ENCODE peak calls at places on chromosomes 4 and X, in seven cellular contexts. One of them, this sample, is unnamed.

GRCh38 chrX:95764972-95765451 is 919.6 kb upstream of the DIAPH2 start:
- DNase-seq in NCI-H748 treated with DMSO at 0.1 percent for 48 hours: no peak
- DNase-seq in heart left ventricle: no peak
- DNase-seq in posterior vena cava: no peak
- DNase-seq in stimulated activated naive CD8-positive, alpha-beta T cell treated with anti-CD3 and anti-CD28 coated beads, Interleukin-15, Interleukin-2, amounts not matched to agents 100 U/mL and 50 U/mL, for 24 hours: no peak
- DNase-seq in endothelial cell: no peak
- DNase-seq in activated naive CD4-positive, alpha-beta T cell treated with anti-CD3 and anti-CD28 coated beads for 36 hours: no peak
- DNase-seq in this sample: peak

GRCh38 chrX:52271212-52271611 is 86.5 kb downstream of the MAGED4 start:
- DNase-seq in activated naive CD4-positive, alpha-beta T cell treated with anti-CD3 and anti-CD28 coated beads for 36 hours: no peak
- DNase-seq in posterior vena cava: no peak
- DNase-seq in heart left ventricle: no peak
- DNase-seq in stimulated activated naive CD8-positive, alpha-beta T cell treated with anti-CD3 and anti-CD28 coated beads, Interleukin-15, Interleukin-2, amounts not matched to agents 100 U/mL and 50 U/mL, for 24 hours: no peak
- DNase-seq in endothelial cell: peak
- DNase-seq in NCI-H748 treated with DMSO at 0.1 percent for 48 hours: no peak
- DNase-seq in this sample: no peak

GRCh38 chrX:140190441-140191108 is 225.3 kb upstream of the CXorf66 start:
- DNase-seq in stimulated activated naive CD8-positive, alpha-beta T cell treated with anti-CD3 and anti-CD28 coated beads, Interleukin-15, Interleukin-2, amounts not matched to agents 100 U/mL and 50 U/mL, for 24 hours: no peak
- DNase-seq in NCI-H748 treated with DMSO at 0.1 percent for 48 hours: peak
- DNase-seq in posterior vena cava: no peak
- DNase-seq in activated naive CD4-positive, alpha-beta T cell treated with anti-CD3 and anti-CD28 coated beads for 36 hours: no peak
- DNase-seq in endothelial cell: no peak
- DNase-seq in heart left ventricle: no peak
- DNase-seq in this sample: no peak

GRCh38 chr4:172083236-172083635 is 270.0 kb downstream of the GALNTL6 start:
- DNase-seq in activated naive CD4-positive, alpha-beta T cell treated with anti-CD3 and anti-CD28 coated beads for 36 hours: no peak
- DNase-seq in heart left ventricle: no peak
- DNase-seq in stimulated activated naive CD8-positive, alpha-beta T cell treated with anti-CD3 and anti-CD28 coated beads, Interleukin-15, Interleukin-2, amounts not matched to agents 100 U/mL and 50 U/mL, for 24 hours: no peak
- DNase-seq in posterior vena cava: no peak
- DNase-seq in NCI-H748 treated with DMSO at 0.1 percent for 48 hours: no peak
- DNase-seq in endothelial cell: no peak
- DNase-seq in this sample: no peak

GRCh38 chr4:17562157-17562556 is 14.8 kb upstream of the LAP3 start:
- DNase-seq in heart left ventricle: no peak
- DNase-seq in stimulated activated naive CD8-positive, alpha-beta T cell treated with anti-CD3 and anti-CD28 coated beads, Interleukin-15, Interleukin-2, amounts not matched to agents 100 U/mL and 50 U/mL, for 24 hours: no peak
- DNase-seq in endothelial cell: no peak
- DNase-seq in activated naive CD4-positive, alpha-beta T cell treated with anti-CD3 and anti-CD28 coated beads for 36 hours: peak
- DNase-seq in posterior vena cava: no peak
- DNase-seq in NCI-H748 treated with DMSO at 0.1 percent for 48 hours: no peak
- DNase-seq in this sample: no peak

GRCh38 chr4:144592264-144592663 is 53.7 kb upstream of the HHIP start:
- DNase-seq in stimulated activated naive CD8-positive, alpha-beta T cell treated with anti-CD3 and anti-CD28 coated beads, Interleukin-15, Interleukin-2, amounts not matched to agents 100 U/mL and 50 U/mL, for 24 hours: no peak
- DNase-seq in endothelial cell: no peak
- DNase-seq in heart left ventricle: no peak
- DNase-seq in posterior vena cava: no peak
- DNase-seq in activated naive CD4-positive, alpha-beta T cell treated with anti-CD3 and anti-CD28 coated beads for 36 hours: no peak
- DNase-seq in NCI-H748 treated with DMSO at 0.1 percent for 48 hours: no peak
- DNase-seq in this sample: no peak

GRCh38 chr4:90842960-90843359 is 715.8 kb downstream of the CCSER1 start:
- DNase-seq in activated naive CD4-positive, alpha-beta T cell treated with anti-CD3 and anti-CD28 coated beads for 36 hours: no peak
- DNase-seq in NCI-H748 treated with DMSO at 0.1 percent for 48 hours: no peak
- DNase-seq in posterior vena cava: no peak
- DNase-seq in stimulated activated naive CD8-positive, alpha-beta T cell treated with anti-CD3 and anti-CD28 coated beads, Interleukin-15, Interleukin-2, amounts not matched to agents 100 U/mL and 50 U/mL, for 24 hours: no peak
- DNase-seq in heart left ventricle: no peak
- DNase-seq in endothelial cell: no peak
- DNase-seq in this sample: peak

GRCh38 chrX:39749135-39749534 is 348.6 kb downstream of the BCOR start:
- DNase-seq in stimulated activated naive CD8-positive, alpha-beta T cell treated with anti-CD3 and anti-CD28 coated beads, Interleukin-15, Interleukin-2, amounts not matched to agents 100 U/mL and 50 U/mL, for 24 hours: no peak
- DNase-seq in posterior vena cava: peak
- DNase-seq in NCI-H748 treated with DMSO at 0.1 percent for 48 hours: no peak
- DNase-seq in activated naive CD4-positive, alpha-beta T cell treated with anti-CD3 and anti-CD28 coated beads for 36 hours: no peak
- DNase-seq in endothelial cell: no peak
- DNase-seq in heart left ventricle: no peak
- DNase-seq in this sample: no peak

GRCh38 chrX:130975947-130976346 is 72.9 kb upstream of the ENOX2 start:
- DNase-seq in NCI-H748 treated with DMSO at 0.1 percent for 48 hours: peak
- DNase-seq in endothelial cell: peak
- DNase-seq in activated naive CD4-positive, alpha-beta T cell treated with anti-CD3 and anti-CD28 coated beads for 36 hours: peak
- DNase-seq in stimulated activated naive CD8-positive, alpha-beta T cell treated with anti-CD3 and anti-CD28 coated beads, Interleukin-15, Interleukin-2, amounts not matched to agents 100 U/mL and 50 U/mL, for 24 hours: peak
- DNase-seq in posterior vena cava: no peak
- DNase-seq in heart left ventricle: no peak
- DNase-seq in this sample: peak

GRCh38 chr4:48944252-48944651 is 37.7 kb upstream of the OCIAD2 start:
- DNase-seq in activated naive CD4-positive, alpha-beta T cell treated with anti-CD3 and anti-CD28 coated beads for 36 hours: no peak
- DNase-seq in endothelial cell: no peak
- DNase-seq in NCI-H748 treated with DMSO at 0.1 percent for 48 hours: no peak
- DNase-seq in heart left ventricle: no peak
- DNase-seq in posterior vena cava: no peak
- DNase-seq in stimulated activated naive CD8-positive, alpha-beta T cell treated with anti-CD3 and anti-CD28 coated beads, Interleukin-15, Interleukin-2, amounts not matched to agents 100 U/mL and 50 U/mL, for 24 hours: no peak
- DNase-seq in this sample: no peak

GRCh38 chr4:174697164-174697563 is 131.9 kb downstream of the GLRA3 start:
- DNase-seq in heart left ventricle: no peak
- DNase-seq in stimulated activated naive CD8-positive, alpha-beta T cell treated with anti-CD3 and anti-CD28 coated beads, Interleukin-15, Interleukin-2, amounts not matched to agents 100 U/mL and 50 U/mL, for 24 hours: no peak
- DNase-seq in NCI-H748 treated with DMSO at 0.1 percent for 48 hours: no peak
- DNase-seq in posterior vena cava: no peak
- DNase-seq in activated naive CD4-positive, alpha-beta T cell treated with anti-CD3 and anti-CD28 coated beads for 36 hours: no peak
- DNase-seq in endothelial cell: no peak
- DNase-seq in this sample: no peak

GRCh38 chr4:3369781-3370660 is 71.7 kb upstream of the HGFAC start:
- DNase-seq in stimulated activated naive CD8-positive, alpha-beta T cell treated with anti-CD3 and anti-CD28 coated beads, Interleukin-15, Interleukin-2, amounts not matched to agents 100 U/mL and 50 U/mL, for 24 hours: peak
- DNase-seq in endothelial cell: peak
- DNase-seq in NCI-H748 treated with DMSO at 0.1 percent for 48 hours: no peak
- DNase-seq in posterior vena cava: no peak
- DNase-seq in heart left ventricle: no peak
- DNase-seq in activated naive CD4-positive, alpha-beta T cell treated with anti-CD3 and anti-CD28 coated beads for 36 hours: peak
- DNase-seq in this sample: no peak

GRCh38 chrX:50495616-50496015 is 25.0 kb upstream of the DGKK start:
- DNase-seq in heart left ventricle: peak
- DNase-seq in posterior vena cava: no peak
- DNase-seq in NCI-H748 treated with DMSO at 0.1 percent for 48 hours: no peak
- DNase-seq in endothelial cell: no peak
- DNase-seq in activated naive CD4-positive, alpha-beta T cell treated with anti-CD3 and anti-CD28 coated beads for 36 hours: no peak
- DNase-seq in stimulated activated naive CD8-positive, alpha-beta T cell treated with anti-CD3 and anti-CD28 coated beads, Interleukin-15, Interleukin-2, amounts not matched to agents 100 U/mL and 50 U/mL, for 24 hours: no peak
- DNase-seq in this sample: no peak

GRCh38 chr4:68218044-68218443 is 27.4 kb downstream of the TMPRSS11B start:
- DNase-seq in endothelial cell: no peak
- DNase-seq in posterior vena cava: no peak
- DNase-seq in stimulated activated naive CD8-positive, alpha-beta T cell treated with anti-CD3 and anti-CD28 coated beads, Interleukin-15, Interleukin-2, amounts not matched to agents 100 U/mL and 50 U/mL, for 24 hours: no peak
- DNase-seq in NCI-H748 treated with DMSO at 0.1 percent for 48 hours: no peak
- DNase-seq in activated naive CD4-positive, alpha-beta T cell treated with anti-CD3 and anti-CD28 coated beads for 36 hours: no peak
- DNase-seq in heart left ventricle: no peak
- DNase-seq in this sample: no peak

GRCh38 chr4:44221407-44221806 is 227.2 kb downstream of the KCTD8 start:
- DNase-seq in heart left ventricle: no peak
- DNase-seq in NCI-H748 treated with DMSO at 0.1 percent for 48 hours: no peak
- DNase-seq in posterior vena cava: no peak
- DNase-seq in stimulated activated naive CD8-positive, alpha-beta T cell treated with anti-CD3 and anti-CD28 coated beads, Interleukin-15, Interleukin-2, amounts not matched to agents 100 U/mL and 50 U/mL, for 24 hours: no peak
- DNase-seq in endothelial cell: no peak
- DNase-seq in activated naive CD4-positive, alpha-beta T cell treated with anti-CD3 and anti-CD28 coated beads for 36 hours: no peak
- DNase-seq in this sample: no peak

GRCh38 chrX:153924149-153924861 is 1.8 kb downstream of the ARHGAP4 start:
- DNase-seq in NCI-H748 treated with DMSO at 0.1 percent for 48 hours: no peak
- DNase-seq in stimulated activated naive CD8-positive, alpha-beta T cell treated with anti-CD3 and anti-CD28 coated beads, Interleukin-15, Interleukin-2, amounts not matched to agents 100 U/mL and 50 U/mL, for 24 hours: no peak
- DNase-seq in posterior vena cava: no peak
- DNase-seq in endothelial cell: no peak
- DNase-seq in heart left ventricle: peak
- DNase-seq in activated naive CD4-positive, alpha-beta T cell treated with anti-CD3 and anti-CD28 coated beads for 36 hours: peak
- DNase-seq in this sample: peak

GRCh38 chrX:65516756-65517155 is 17.8 kb downstream of the LAS1L start:
- DNase-seq in stimulated activated naive CD8-positive, alpha-beta T cell treated with anti-CD3 and anti-CD28 coated beads, Interleukin-15, Interleukin-2, amounts not matched to agents 100 U/mL and 50 U/mL, for 24 hours: no peak
- DNase-seq in posterior vena cava: no peak
- DNase-seq in activated naive CD4-positive, alpha-beta T cell treated with anti-CD3 and anti-CD28 coated beads for 36 hours: no peak
- DNase-seq in heart left ventricle: no peak
- DNase-seq in endothelial cell: no peak
- DNase-seq in NCI-H748 treated with DMSO at 0.1 percent for 48 hours: no peak
- DNase-seq in this sample: no peak

GRCh38 chr4:101600287-101600686 is 190.2 kb upstream of the BANK1 start:
- DNase-seq in posterior vena cava: no peak
- DNase-seq in endothelial cell: no peak
- DNase-seq in activated naive CD4-positive, alpha-beta T cell treated with anti-CD3 and anti-CD28 coated beads for 36 hours: no peak
- DNase-seq in NCI-H748 treated with DMSO at 0.1 percent for 48 hours: no peak
- DNase-seq in stimulated activated naive CD8-positive, alpha-beta T cell treated with anti-CD3 and anti-CD28 coated beads, Interleukin-15, Interleukin-2, amounts not matched to agents 100 U/mL and 50 U/mL, for 24 hours: no peak
- DNase-seq in heart left ventricle: no peak
- DNase-seq in this sample: no peak

GRCh38 chr4:2867758-2868491 is 24.3 kb downstream of the ADD1 start:
- DNase-seq in NCI-H748 treated with DMSO at 0.1 percent for 48 hours: no peak
- DNase-seq in activated naive CD4-positive, alpha-beta T cell treated with anti-CD3 and anti-CD28 coated beads for 36 hours: no peak
- DNase-seq in stimulated activated naive CD8-positive, alpha-beta T cell treated with anti-CD3 and anti-CD28 coated beads, Interleukin-15, Interleukin-2, amounts not matched to agents 100 U/mL and 50 U/mL, for 24 hours: no peak
- DNase-seq in posterior vena cava: no peak
- DNase-seq in endothelial cell: no peak
- DNase-seq in heart left ventricle: no peak
- DNase-seq in this sample: no peak

GRCh38 chr4:182724414-182724813 is 192.8 kb downstream of the DCTD start:
- DNase-seq in posterior vena cava: no peak
- DNase-seq in endothelial cell: no peak
- DNase-seq in heart left ventricle: no peak
- DNase-seq in stimulated activated naive CD8-positive, alpha-beta T cell treated with anti-CD3 and anti-CD28 coated beads, Interleukin-15, Interleukin-2, amounts not matched to agents 100 U/mL and 50 U/mL, for 24 hours: no peak
- DNase-seq in NCI-H748 treated with DMSO at 0.1 percent for 48 hours: no peak
- DNase-seq in activated naive CD4-positive, alpha-beta T cell treated with anti-CD3 and anti-CD28 coated beads for 36 hours: no peak
- DNase-seq in this sample: no peak

GRCh38 chrX:11531226-11531625 is 134.5 kb downstream of the ARHGAP6 start:
- DNase-seq in activated naive CD4-positive, alpha-beta T cell treated with anti-CD3 and anti-CD28 coated beads for 36 hours: no peak
- DNase-seq in stimulated activated naive CD8-positive, alpha-beta T cell treated with anti-CD3 and anti-CD28 coated beads, Interleukin-15, Interleukin-2, amounts not matched to agents 100 U/mL and 50 U/mL, for 24 hours: no peak
- DNase-seq in heart left ventricle: no peak
- DNase-seq in posterior vena cava: no peak
- DNase-seq in endothelial cell: no peak
- DNase-seq in NCI-H748 treated with DMSO at 0.1 percent for 48 hours: peak
- DNase-seq in this sample: no peak

GRCh38 chrX:45479196-45479834 is 278.6 kb upstream of the DIPK2B start:
- DNase-seq in activated naive CD4-positive, alpha-beta T cell treated with anti-CD3 and anti-CD28 coated beads for 36 hours: no peak
- DNase-seq in endothelial cell: no peak
- DNase-seq in NCI-H748 treated with DMSO at 0.1 percent for 48 hours: no peak
- DNase-seq in posterior vena cava: no peak
- DNase-seq in stimulated activated naive CD8-positive, alpha-beta T cell treated with anti-CD3 and anti-CD28 coated beads, Interleukin-15, Interleukin-2, amounts not matched to agents 100 U/mL and 50 U/mL, for 24 hours: no peak
- DNase-seq in heart left ventricle: no peak
- DNase-seq in this sample: no peak

GRCh38 chr4:86453044-86453501 is 93.2 kb upstream of the MAPK10 start:
- DNase-seq in endothelial cell: no peak
- DNase-seq in heart left ventricle: peak
- DNase-seq in NCI-H748 treated with DMSO at 0.1 percent for 48 hours: peak
- DNase-seq in stimulated activated naive CD8-positive, alpha-beta T cell treated with anti-CD3 and anti-CD28 coated beads, Interleukin-15, Interleukin-2, amounts not matched to agents 100 U/mL and 50 U/mL, for 24 hours: no peak
- DNase-seq in posterior vena cava: no peak
- DNase-seq in activated naive CD4-positive, alpha-beta T cell treated with anti-CD3 and anti-CD28 coated beads for 36 hours: no peak
- DNase-seq in this sample: no peak

GRCh38 chr4:138113819-138114415 is 128.2 kb downstream of the SLC7A11 start:
- DNase-seq in activated naive CD4-positive, alpha-beta T cell treated with anti-CD3 and anti-CD28 coated beads for 36 hours: no peak
- DNase-seq in NCI-H748 treated with DMSO at 0.1 percent for 48 hours: no peak
- DNase-seq in posterior vena cava: no peak
- DNase-seq in stimulated activated naive CD8-positive, alpha-beta T cell treated with anti-CD3 and anti-CD28 coated beads, Interleukin-15, Interleukin-2, amounts not matched to agents 100 U/mL and 50 U/mL, for 24 hours: no peak
- DNase-seq in heart left ventricle: no peak
- DNase-seq in endothelial cell: no peak
- DNase-seq in this sample: no peak

GRCh38 chrX:115189646-115190635 is 731 bp downstream of the RBMXL3 start:
- DNase-seq in NCI-H748 treated with DMSO at 0.1 percent for 48 hours: no peak
- DNase-seq in heart left ventricle: no peak
- DNase-seq in stimulated activated naive CD8-positive, alpha-beta T cell treated with anti-CD3 and anti-CD28 coated beads, Interleukin-15, Interleukin-2, amounts not matched to agents 100 U/mL and 50 U/mL, for 24 hours: no peak
- DNase-seq in posterior vena cava: peak
- DNase-seq in activated naive CD4-positive, alpha-beta T cell treated with anti-CD3 and anti-CD28 coated beads for 36 hours: no peak
- DNase-seq in endothelial cell: no peak
- DNase-seq in this sample: no peak

GRCh38 chr4:117481742-117482141 is 396.4 kb upstream of the TRAM1L1 start:
- DNase-seq in activated naive CD4-positive, alpha-beta T cell treated with anti-CD3 and anti-CD28 coated beads for 36 hours: no peak
- DNase-seq in heart left ventricle: no peak
- DNase-seq in endothelial cell: no peak
- DNase-seq in NCI-H748 treated with DMSO at 0.1 percent for 48 hours: no peak
- DNase-seq in stimulated activated naive CD8-positive, alpha-beta T cell treated with anti-CD3 and anti-CD28 coated beads, Interleukin-15, Interleukin-2, amounts not matched to agents 100 U/mL and 50 U/mL, for 24 hours: no peak
- DNase-seq in posterior vena cava: no peak
- DNase-seq in this sample: no peak

GRCh38 chr4:83548151-83548905 is 12.4 kb downstream of the GPAT3 start:
- DNase-seq in NCI-H748 treated with DMSO at 0.1 percent for 48 hours: peak
- DNase-seq in posterior vena cava: peak
- DNase-seq in activated naive CD4-positive, alpha-beta T cell treated with anti-CD3 and anti-CD28 coated beads for 36 hours: peak
- DNase-seq in heart left ventricle: peak
- DNase-seq in stimulated activated naive CD8-positive, alpha-beta T cell treated with anti-CD3 and anti-CD28 coated beads, Interleukin-15, Interleukin-2, amounts not matched to agents 100 U/mL and 50 U/mL, for 24 hours: peak
- DNase-seq in endothelial cell: no peak
- DNase-seq in this sample: no peak

GRCh38 chrX:118022803-118023202 is 93.8 kb downstream of the KLHL13 start:
- DNase-seq in endothelial cell: no peak
- DNase-seq in NCI-H748 treated with DMSO at 0.1 percent for 48 hours: no peak
- DNase-seq in activated naive CD4-positive, alpha-beta T cell treated with anti-CD3 and anti-CD28 coated beads for 36 hours: no peak
- DNase-seq in posterior vena cava: no peak
- DNase-seq in stimulated activated naive CD8-positive, alpha-beta T cell treated with anti-CD3 and anti-CD28 coated beads, Interleukin-15, Interleukin-2, amounts not matched to agents 100 U/mL and 50 U/mL, for 24 hours: no peak
- DNase-seq in heart left ventricle: no peak
- DNase-seq in this sample: no peak

GRCh38 chr4:16484711-16485110 is 258.4 kb upstream of the TAPT1 start:
- DNase-seq in NCI-H748 treated with DMSO at 0.1 percent for 48 hours: no peak
- DNase-seq in stimulated activated naive CD8-positive, alpha-beta T cell treated with anti-CD3 and anti-CD28 coated beads, Interleukin-15, Interleukin-2, amounts not matched to agents 100 U/mL and 50 U/mL, for 24 hours: no peak
- DNase-seq in heart left ventricle: no peak
- DNase-seq in posterior vena cava: no peak
- DNase-seq in endothelial cell: no peak
- DNase-seq in activated naive CD4-positive, alpha-beta T cell treated with anti-CD3 and anti-CD28 coated beads for 36 hours: no peak
- DNase-seq in this sample: no peak

GRCh38 chr4:85836588-85836987 is 361.6 kb downstream of the ARHGAP24 start:
- DNase-seq in NCI-H748 treated with DMSO at 0.1 percent for 48 hours: no peak
- DNase-seq in heart left ventricle: no peak
- DNase-seq in posterior vena cava: no peak
- DNase-seq in stimulated activated naive CD8-positive, alpha-beta T cell treated with anti-CD3 and anti-CD28 coated beads, Interleukin-15, Interleukin-2, amounts not matched to agents 100 U/mL and 50 U/mL, for 24 hours: no peak
- DNase-seq in activated naive CD4-positive, alpha-beta T cell treated with anti-CD3 and anti-CD28 coated beads for 36 hours: no peak
- DNase-seq in endothelial cell: no peak
- DNase-seq in this sample: no peak

GRCh38 chrX:107396235-107396634 is 53.2 kb upstream of the FRMPD3 start:
- DNase-seq in stimulated activated naive CD8-positive, alpha-beta T cell treated with anti-CD3 and anti-CD28 coated beads, Interleukin-15, Interleukin-2, amounts not matched to agents 100 U/mL and 50 U/mL, for 24 hours: no peak
- DNase-seq in heart left ventricle: no peak
- DNase-seq in posterior vena cava: no peak
- DNase-seq in NCI-H748 treated with DMSO at 0.1 percent for 48 hours: no peak
- DNase-seq in endothelial cell: no peak
- DNase-seq in activated naive CD4-positive, alpha-beta T cell treated with anti-CD3 and anti-CD28 coated beads for 36 hours: no peak
- DNase-seq in this sample: no peak

GRCh38 chrX:121579016-121579760 is 531.8 kb downstream of the GLUD2 start:
- DNase-seq in endothelial cell: peak
- DNase-seq in posterior vena cava: no peak
- DNase-seq in NCI-H748 treated with DMSO at 0.1 percent for 48 hours: peak
- DNase-seq in activated naive CD4-positive, alpha-beta T cell treated with anti-CD3 and anti-CD28 coated beads for 36 hours: peak
- DNase-seq in heart left ventricle: no peak
- DNase-seq in stimulated activated naive CD8-positive, alpha-beta T cell treated with anti-CD3 and anti-CD28 coated beads, Interleukin-15, Interleukin-2, amounts not matched to agents 100 U/mL and 50 U/mL, for 24 hours: no peak
- DNase-seq in this sample: no peak

GRCh38 chr4:150315691-150316090 is 237.4 kb downstream of the DCLK2 start:
- DNase-seq in activated naive CD4-positive, alpha-beta T cell treated with anti-CD3 and anti-CD28 coated beads for 36 hours: no peak
- DNase-seq in NCI-H748 treated with DMSO at 0.1 percent for 48 hours: no peak
- DNase-seq in endothelial cell: no peak
- DNase-seq in posterior vena cava: no peak
- DNase-seq in heart left ventricle: no peak
- DNase-seq in stimulated activated naive CD8-positive, alpha-beta T cell treated with anti-CD3 and anti-CD28 coated beads, Interleukin-15, Interleukin-2, amounts not matched to agents 100 U/mL and 50 U/mL, for 24 hours: no peak
- DNase-seq in this sample: no peak

GRCh38 chr4:111450867-111451266 is 694.4 kb upstream of the FAM241A start:
- DNase-seq in activated naive CD4-positive, alpha-beta T cell treated with anti-CD3 and anti-CD28 coated beads for 36 hours: no peak
- DNase-seq in heart left ventricle: no peak
- DNase-seq in stimulated activated naive CD8-positive, alpha-beta T cell treated with anti-CD3 and anti-CD28 coated beads, Interleukin-15, Interleukin-2, amounts not matched to agents 100 U/mL and 50 U/mL, for 24 hours: no peak
- DNase-seq in endothelial cell: no peak
- DNase-seq in NCI-H748 treated with DMSO at 0.1 percent for 48 hours: no peak
- DNase-seq in posterior vena cava: no peak
- DNase-seq in this sample: no peak

GRCh38 chrX:129961180-129962083 is 21.0 kb upstream of the BCORL1 start:
- DNase-seq in stimulated activated naive CD8-positive, alpha-beta T cell treated with anti-CD3 and anti-CD28 coated beads, Interleukin-15, Interleukin-2, amounts not matched to agents 100 U/mL and 50 U/mL, for 24 hours: peak
- DNase-seq in activated naive CD4-positive, alpha-beta T cell treated with anti-CD3 and anti-CD28 coated beads for 36 hours: peak
- DNase-seq in NCI-H748 treated with DMSO at 0.1 percent for 48 hours: peak
- DNase-seq in endothelial cell: no peak
- DNase-seq in posterior vena cava: peak
- DNase-seq in heart left ventricle: peak
- DNase-seq in this sample: peak

GRCh38 chr4:24743931-24744330 is 51.4 kb upstream of the SOD3 start:
- DNase-seq in endothelial cell: no peak
- DNase-seq in stimulated activated naive CD8-positive, alpha-beta T cell treated with anti-CD3 and anti-CD28 coated beads, Interleukin-15, Interleukin-2, amounts not matched to agents 100 U/mL and 50 U/mL, for 24 hours: no peak
- DNase-seq in heart left ventricle: no peak
- DNase-seq in NCI-H748 treated with DMSO at 0.1 percent for 48 hours: no peak
- DNase-seq in posterior vena cava: no peak
- DNase-seq in activated naive CD4-positive, alpha-beta T cell treated with anti-CD3 and anti-CD28 coated beads for 36 hours: no peak
- DNase-seq in this sample: no peak

GRCh38 chr4:54282837-54283236 is 53.7 kb downstream of the PDGFRA start:
- DNase-seq in NCI-H748 treated with DMSO at 0.1 percent for 48 hours: no peak
- DNase-seq in endothelial cell: no peak
- DNase-seq in activated naive CD4-positive, alpha-beta T cell treated with anti-CD3 and anti-CD28 coated beads for 36 hours: no peak
- DNase-seq in heart left ventricle: no peak
- DNase-seq in stimulated activated naive CD8-positive, alpha-beta T cell treated with anti-CD3 and anti-CD28 coated beads, Interleukin-15, Interleukin-2, amounts not matched to agents 100 U/mL and 50 U/mL, for 24 hours: no peak
- DNase-seq in posterior vena cava: no peak
- DNase-seq in this sample: no peak

This sample was measured in HuH-7.